ENCODE peak calls at places on chromosomes 7 and 10, in seven cellular contexts. One of them, this sample, is unnamed.

GRCh38 chr10:115710136-115710535 is 562.9 kb downstream of the GFRA1 start:
- DNase-seq in dermis blood vessel endothelial cell: no peak
- DNase-seq in GM04504: no peak
- DNase-seq in NCI-H2029: no peak
- DNase-seq in CD4-positive, CD25-positive, alpha-beta regulatory T cell: no peak
- DNase-seq in hepatic stellate cell: no peak
- DNase-seq in upper lobe of right lung: no peak
- DNase-seq in this sample: no peak

GRCh38 chr10:103278862-103279298 is 1.9 kb downstream of the INA start:
- DNase-seq in NCI-H2029: no peak
- DNase-seq in GM04504: no peak
- DNase-seq in dermis blood vessel endothelial cell: peak
- DNase-seq in CD4-positive, CD25-positive, alpha-beta regulatory T cell: peak
- DNase-seq in hepatic stellate cell: peak
- DNase-seq in upper lobe of right lung: peak
- DNase-seq in this sample: no peak

GRCh38 chr7:128705891-128706333 is 33.2 kb upstream of the CALU start:
- DNase-seq in upper lobe of right lung: no peak
- DNase-seq in NCI-H2029: no peak
- DNase-seq in GM04504: peak
- DNase-seq in dermis blood vessel endothelial cell: peak
- DNase-seq in CD4-positive, CD25-positive, alpha-beta regulatory T cell: no peak
- DNase-seq in hepatic stellate cell: peak
- DNase-seq in this sample: no peak

GRCh38 chr7:28808786-28809533 is 149.2 kb downstream of the TRIL start:
- DNase-seq in dermis blood vessel endothelial cell: no peak
- DNase-seq in NCI-H2029: no peak
- DNase-seq in CD4-positive, CD25-positive, alpha-beta regulatory T cell: no peak
- DNase-seq in upper lobe of right lung: peak
- DNase-seq in GM04504: no peak
- DNase-seq in hepatic stellate cell: no peak
- DNase-seq in this sample: no peak

GRCh38 chr10:31197886-31198285 is 121.1 kb upstream of the ZEB1 start:
- DNase-seq in NCI-H2029: no peak
- DNase-seq in hepatic stellate cell: no peak
- DNase-seq in upper lobe of right lung: no peak
- DNase-seq in GM04504: no peak
- DNase-seq in dermis blood vessel endothelial cell: no peak
- DNase-seq in CD4-positive, CD25-positive, alpha-beta regulatory T cell: no peak
- DNase-seq in this sample: no peak

GRCh38 chr10:15781381-15781960 is 61.7 kb upstream of the ITGA8 start:
- DNase-seq in dermis blood vessel endothelial cell: no peak
- DNase-seq in GM04504: no peak
- DNase-seq in NCI-H2029: no peak
- DNase-seq in hepatic stellate cell: no peak
- DNase-seq in CD4-positive, CD25-positive, alpha-beta regulatory T cell: no peak
- DNase-seq in upper lobe of right lung: no peak
- DNase-seq in this sample: no peak

GRCh38 chr7:126843883-126844282 is 408.9 kb downstream of the GRM8 start:
- DNase-seq in NCI-H2029: no peak
- DNase-seq in CD4-positive, CD25-positive, alpha-beta regulatory T cell: no peak
- DNase-seq in dermis blood vessel endothelial cell: no peak
- DNase-seq in hepatic stellate cell: no peak
- DNase-seq in GM04504: no peak
- DNase-seq in upper lobe of right lung: no peak
- DNase-seq in this sample: no peak

GRCh38 chr7:50534690-50535290 is 30.4 kb downstream of the DDC start:
- DNase-seq in GM04504: peak
- DNase-seq in upper lobe of right lung: no peak
- DNase-seq in CD4-positive, CD25-positive, alpha-beta regulatory T cell: peak
- DNase-seq in hepatic stellate cell: peak
- DNase-seq in NCI-H2029: no peak
- DNase-seq in dermis blood vessel endothelial cell: peak
- DNase-seq in this sample: peak

GRCh38 chr10:132158122-132158741 is 28.5 kb upstream of the DPYSL4 start:
- DNase-seq in upper lobe of right lung: no peak
- DNase-seq in dermis blood vessel endothelial cell: no peak
- DNase-seq in GM04504: no peak
- DNase-seq in hepatic stellate cell: no peak
- DNase-seq in CD4-positive, CD25-positive, alpha-beta regulatory T cell: peak
- DNase-seq in NCI-H2029: no peak
- DNase-seq in this sample: no peak

This sample was measured in AG09309.